ENCODE peak calls at places on chromosomes 13 and 19, in eight cellular contexts. O is left ventricle myocardium inferior, N is esophagus squamous epithelium, B is NB4, J is heart right ventricle, R is adrenal gland, I is fibroblast of lung, E is cardiac fibroblast. A is an unnamed sample.

GRCh38 chr19:35513975-35514809 is 743 bp upstream of the DMKN start:
- DNase-seq in O (no peak), N (no peak), B (no peak), J (no peak), R (no peak), I (no peak), E (peak), A (no peak)

GRCh38 chr19:46972301-46972700 is 47.3 kb upstream of the NPAS1 start:
- DNase-seq in O (no peak), N (no peak), B (no peak), J (no peak), R (no peak), I (no peak), E (peak), A (no peak)

GRCh38 chr13:24670927-24671326 is 9.3 kb upstream of the ATP12A start:
- DNase-seq in O (no peak), N (no peak), B (peak), J (no peak), R (no peak), I (peak), E (peak), A (peak)

GRCh38 chr19:48669903-48670668 is 2.7 kb downstream of the NTN5 start:
- DNase-seq in O (no peak), N (no peak), B (no peak), J (no peak), R (no peak), I (no peak), E (no peak), A (no peak)

GRCh38 chr13:72399351-72399750 is 328.1 kb downstream of the MZT1 start:
- DNase-seq in O (no peak), N (no peak), B (no peak), J (no peak), R (no peak), I (no peak), E (no peak), A (no peak)

GRCh38 chr19:6415592-6416190 is 8.9 kb downstream of the KHSRP start:
- DNase-seq in O (no peak), N (no peak), B (no peak), J (no peak), R (no peak), I (no peak), E (no peak), A (no peak)

GRCh38 chr19:42122691-42123607 is 9.3 kb downstream of the POU2F2 start:
- DNase-seq in O (no peak), N (no peak), B (no peak), J (no peak), R (no peak), I (no peak), E (no peak), A (peak)

GRCh38 chr13:80881495-80882482 is 540.9 kb upstream of the SPRY2 start:
- DNase-seq in O (no peak), N (no peak), B (no peak), J (no peak), R (no peak), I (no peak), E (peak), A (no peak)

GRCh38 chr13:27665333-27665732 is 43.6 kb downstream of the POLR1D start:
- DNase-seq in O (no peak), N (no peak), B (no peak), J (no peak), R (no peak), I (no peak), E (peak), A (no peak)

GRCh38 chr19:52945652-52946321 is 16.9 kb downstream of the ZNF816 start:
- DNase-seq in O (no peak), N (no peak), B (no peak), J (no peak), R (no peak), I (no peak), E (no peak), A (no peak)

GRCh38 chr13:37382156-37382555 is 216.4 kb downstream of the POSTN start:
- DNase-seq in O (no peak), N (no peak), B (no peak), J (no peak), R (no peak), I (peak), E (no peak), A (no peak)

GRCh38 chr13:27679896-27680295 is 58.2 kb downstream of the POLR1D start:
- DNase-seq in O (no peak), N (no peak), B (peak), J (no peak), R (no peak), I (no peak), E (no peak), A (no peak)

GRCh38 chr13:51921790-51922740 is 60.3 kb downstream of the CCDC70 start:
- DNase-seq in O (no peak), N (no peak), B (no peak), J (no peak), R (no peak), I (no peak), E (peak), A (no peak)

GRCh38 chr13:27338816-27339215 is 68.2 kb downstream of the RASL11A start:
- DNase-seq in O (no peak), N (no peak), B (peak), J (no peak), R (no peak), I (no peak), E (peak), A (peak)

GRCh38 chr13:94254737-94255136 is 224.7 kb downstream of the DCT start:
- DNase-seq in O (no peak), N (no peak), B (no peak), J (no peak), R (no peak), I (no peak), E (no peak), A (no peak)

GRCh38 chr19:15288146-15288963 is 44.0 kb downstream of the BRD4 start:
- DNase-seq in O (no peak), N (no peak), B (peak), J (no peak), R (no peak), I (no peak), E (no peak), A (peak)

GRCh38 chr13:93224545-93224944 is 2.1 kb upstream of the GPC6 start:
- DNase-seq in O (no peak), N (no peak), B (no peak), J (no peak), R (no peak), I (peak), E (peak), A (no peak)

GRCh38 chr19:12834418-12834943 is at the start of gene RTBDN:
- DNase-seq in O (no peak), N (no peak), B (no peak), J (no peak), R (no peak), I (no peak), E (no peak), A (no peak)

GRCh38 chr13:59318320-59318930 is 845.3 kb downstream of the DIAPH3 start:
- DNase-seq in O (peak), N (no peak), B (peak), J (peak), R (peak), I (peak), E (peak), A (peak)

GRCh38 chr13:80141114-80141849 is 199.6 kb downstream of the SPRY2 start:
- DNase-seq in O (peak), N (no peak), B (no peak), J (peak), R (peak), I (peak), E (peak), A (no peak)

GRCh38 chr19:48454150-48454730 is 1.1 kb upstream of the KCNJ14 start:
- DNase-seq in O (no peak), N (no peak), B (no peak), J (no peak), R (no peak), I (no peak), E (no peak), A (no peak)

GRCh38 chr13:62643007-62643483 is 1227.4 kb upstream of the PCDH20 start:
- DNase-seq in O (no peak), N (no peak), B (no peak), J (no peak), R (peak), I (peak), E (no peak), A (peak)

GRCh38 chr19:29872224-29872731 is 60.5 kb downstream of the CCNE1 start:
- DNase-seq in O (no peak), N (no peak), B (no peak), J (no peak), R (no peak), I (peak), E (peak), A (peak)

GRCh38 chr13:76129305-76130040 is 493.3 kb downstream of the LMO7 start:
- DNase-seq in O (no peak), N (no peak), B (no peak), J (no peak), R (no peak), I (no peak), E (no peak), A (no peak)

GRCh38 chr19:13128583-13128982 is 10.5 kb downstream of the NACC1 start:
- DNase-seq in O (no peak), N (no peak), B (no peak), J (no peak), R (peak), I (no peak), E (no peak), A (no peak)

GRCh38 chr19:14150770-14151661 is 14.6 kb upstream of the ASF1B start:
- DNase-seq in O (no peak), N (no peak), B (no peak), J (no peak), R (no peak), I (no peak), E (no peak), A (no peak)

GRCh38 chr13:114222461-114222968 is 12.2 kb upstream of the CDC16 start:
- DNase-seq in O (no peak), N (no peak), B (peak), J (no peak), R (no peak), I (peak), E (peak), A (peak)

GRCh38 chr19:4910594-4911273 is 1.4 kb downstream of the UHRF1 start:
- DNase-seq in O (no peak), N (no peak), B (peak), J (peak), R (no peak), I (peak), E (peak), A (peak)

GRCh38 chr13:113856716-113857065 is 7.2 kb downstream of the GAS6 start:
- DNase-seq in O (no peak), N (no peak), B (no peak), J (peak), R (peak), I (peak), E (peak), A (no peak)

GRCh38 chr19:2724148-2724557 is 3.0 kb upstream of the DIRAS1 start:
- DNase-seq in O (no peak), N (no peak), B (no peak), J (no peak), R (no peak), I (no peak), E (no peak), A (no peak)
- TF ChIP-seq CTCF in O (no peak), N (no peak), B (no peak), J (no peak), R (no peak), I (peak), E (no peak), A (peak)

GRCh38 chr13:56314755-56315154 is 826.0 kb upstream of the PRR20A start:
- DNase-seq in O (no peak), N (no peak), B (no peak), J (no peak), R (no peak), I (no peak), E (no peak), A (no peak)

DNA sequence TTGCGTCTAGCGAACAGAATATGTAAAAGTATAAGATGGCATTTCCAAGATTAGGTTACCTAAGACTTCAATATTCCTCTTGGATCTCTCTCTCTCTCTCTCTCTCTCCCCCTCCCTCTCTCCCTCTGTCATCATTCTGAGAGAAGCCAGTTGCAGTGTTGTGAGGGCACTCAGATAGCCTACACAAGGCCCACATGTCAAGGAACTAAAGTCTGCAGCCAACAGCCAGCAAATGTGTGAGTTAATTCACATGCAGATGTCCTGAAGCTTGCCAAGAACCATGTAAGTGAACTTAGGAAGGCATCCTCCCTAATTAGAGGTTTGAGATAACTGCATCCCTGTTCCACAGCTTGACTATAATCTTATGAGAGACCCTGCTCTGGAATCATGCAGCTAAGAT is 822.9 kb upstream of the PRR20A start:
- DNase-seq in O (no peak), N (no peak), B (no peak), J (no peak), R (no peak), I (no peak), E (no peak), A (no peak)
- H3K4me3 ChIP-seq in O (no peak), N (no peak), B (no peak), J (no peak), R (no peak), I (no peak), E (no peak), A (no peak)

GRCh38 chr13:91381371-91381770 is 17.1 kb upstream of the GPC5 start:
- DNase-seq in O (no peak), N (no peak), B (peak), J (no peak), R (no peak), I (peak), E (peak), A (peak)
- TF ChIP-seq CTCF in O (peak), N (peak), B (peak), J (peak), R (no peak), I (peak), E (peak), A (peak)

DNA sequence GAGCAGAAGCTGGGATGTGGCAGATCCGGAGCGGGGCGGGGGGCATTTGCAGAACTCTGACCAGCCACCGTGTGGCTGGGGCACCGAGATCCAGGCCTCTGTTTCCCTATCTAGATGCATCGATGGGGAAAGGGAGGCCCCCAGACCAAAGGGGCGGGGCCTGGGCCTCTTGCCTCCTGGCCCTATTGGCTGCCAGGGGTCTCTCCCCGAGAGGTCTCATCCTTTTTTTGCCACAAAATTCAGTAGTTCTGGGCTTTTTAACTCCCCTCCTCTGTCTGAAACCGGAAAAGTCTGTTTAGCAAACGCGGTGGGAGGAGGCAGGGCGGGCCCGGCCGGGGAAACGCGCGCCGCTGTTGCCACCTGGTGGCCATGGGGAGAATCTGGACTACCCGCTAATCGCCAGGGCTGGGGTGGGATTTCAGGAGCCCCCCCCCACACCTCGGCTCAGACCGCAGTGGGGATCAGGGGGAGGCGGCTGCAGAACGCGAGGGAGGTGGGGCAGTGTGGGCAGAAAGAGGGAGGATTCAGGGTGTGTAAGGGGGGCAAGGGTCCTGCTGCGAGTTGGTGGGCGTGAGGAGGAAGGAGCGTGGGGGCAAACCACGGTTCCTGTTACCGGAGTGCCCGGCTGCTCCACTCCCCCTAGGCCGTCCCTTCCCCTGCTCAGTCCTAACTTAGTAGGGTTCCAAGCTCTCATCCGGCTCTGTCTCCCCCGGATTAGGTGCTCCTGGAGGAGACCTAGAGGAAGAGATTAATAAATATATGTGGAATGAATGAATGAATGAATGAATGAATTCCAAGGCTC is 28.3 kb downstream of the IL12RB1 start:
- DNase-seq in O (peak), N (peak), B (peak), J (peak), R (peak), I (peak), E (peak), A (peak)
- H3K4me3 ChIP-seq in O (peak), N (peak), B (no peak), J (no peak), R (no peak), I (no peak), E (peak), A (no peak)

DNA sequence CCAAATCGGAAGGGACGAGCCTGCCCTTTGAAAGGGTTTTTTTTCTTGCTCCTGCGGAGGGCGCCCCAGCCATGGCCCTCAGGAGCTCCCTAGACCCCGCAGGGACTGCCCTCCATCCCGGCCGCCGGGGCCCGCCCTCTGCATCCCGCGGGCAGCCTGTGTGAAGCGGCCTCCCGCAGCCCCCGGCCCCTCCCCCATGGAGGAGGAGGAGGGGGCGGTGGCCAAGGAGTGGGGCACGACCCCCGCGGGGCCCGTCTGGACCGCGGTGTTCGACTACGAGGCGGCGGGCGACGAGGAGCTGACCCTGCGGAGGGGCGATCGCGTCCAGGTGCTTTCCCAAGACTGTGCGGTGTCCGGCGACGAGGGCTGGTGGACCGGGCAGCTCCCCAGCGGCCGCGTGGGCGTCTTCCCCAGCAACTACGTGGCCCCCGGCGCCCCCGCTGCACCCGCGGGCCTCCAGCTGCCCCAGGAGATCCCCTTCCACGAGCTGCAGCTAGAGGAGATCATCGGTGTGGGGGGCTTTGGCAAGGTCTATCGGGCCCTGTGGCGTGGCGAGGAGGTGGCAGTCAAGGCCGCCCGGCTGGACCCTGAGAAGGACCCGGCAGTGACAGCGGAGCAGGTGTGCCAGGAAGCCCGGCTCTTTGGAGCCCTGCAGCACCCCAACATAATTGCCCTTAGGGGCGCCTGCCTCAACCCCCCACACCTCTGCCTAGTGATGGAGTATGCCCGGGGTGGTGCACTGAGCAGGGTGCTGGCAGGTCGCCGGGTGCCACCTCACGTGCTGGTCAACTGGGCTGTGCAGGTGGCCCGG is 815 bp downstream of the MAP3K10 start:
- DNase-seq in O (no peak), N (no peak), B (peak), J (peak), R (peak), I (peak), E (peak), A (peak)
- TF ChIP-seq CTCF in O (no peak), N (no peak), B (no peak), J (no peak), R (no peak), I (no peak), E (peak), A (peak)

GRCh38 chr19:927707-928401 is 2.0 kb downstream of the ARID3A start:
- DNase-seq in O (no peak), N (no peak), B (peak), J (no peak), R (no peak), I (no peak), E (no peak), A (no peak)
- H3K4me3 ChIP-seq in O (peak), N (peak), B (peak), J (no peak), R (no peak), I (peak), E (peak), A (peak)

A was measured in GM12865.